ENCODE peak calls at places on chromosomes 6 and 20, in four cellular contexts. V, Y, P and N are unnamed samples.

GRCh38 chr6:129059650-129060049 is 176.7 kb downstream of the LAMA2 start:
- DNase-seq in V (no peak), P (no peak), Y (no peak), N (no peak)

GRCh38 chr6:137136065-137136464 is 37.4 kb downstream of the IL22RA2 start:
- DNase-seq in V (no peak), Y (no peak), P (no peak), N (no peak)

GRCh38 chr6:161031721-161032495 is 40.3 kb downstream of the MAP3K4 start:
- DNase-seq in P (no peak), V (peak), Y (no peak), N (no peak)

GRCh38 chr6:76275746-76276145 is 203.3 kb upstream of the IMPG1 start:
- DNase-seq in Y (no peak), P (no peak), V (no peak), N (peak)

GRCh38 chr20:62501801-62502495 is 26.2 kb upstream of the GATA5 start:
- DNase-seq in Y (no peak), P (peak), V (no peak), N (no peak)

GRCh38 chr6:138815797-138816528 is 20.1 kb downstream of the ECT2L start:
- DNase-seq in Y (peak), V (peak), P (no peak), N (peak)

GRCh38 chr6:35413911-35414310 is 38.2 kb upstream of the FANCE start:
- DNase-seq in V (no peak), P (no peak), Y (no peak), N (no peak)

GRCh38 chr20:61353261-61353995 is 101.4 kb downstream of the CDH4 start:
- DNase-seq in Y (no peak), V (no peak), P (no peak), N (no peak)

GRCh38 chr20:54103067-54103761 is 32.8 kb upstream of the BCAS1 start:
- DNase-seq in V (peak), Y (peak), P (no peak), N (peak)

GRCh38 chr6:169253745-169254238 is at the start of gene THBS2:
- DNase-seq in Y (no peak), V (no peak), P (no peak), N (no peak)

GRCh38 chr20:42276718-42277117 is 658.5 kb upstream of the CHD6 start:
- DNase-seq in V (no peak), Y (no peak), P (no peak), N (no peak)

GRCh38 chr6:6665505-6665904 is 77.0 kb downstream of the LY86 start:
- DNase-seq in V (no peak), P (no peak), Y (no peak), N (no peak)

GRCh38 chr6:6661191-6661590 is 72.7 kb downstream of the LY86 start:
- DNase-seq in V (no peak), P (no peak), Y (no peak), N (no peak)

GRCh38 chr6:6660339-6661045 is 72.0 kb downstream of the LY86 start:
- DNase-seq in Y (no peak), V (no peak), P (no peak), N (no peak)

GRCh38 chr6:6659600-6660327 is 71.2 kb downstream of the LY86 start:
- DNase-seq in Y (no peak), P (no peak), V (no peak), N (no peak)

GRCh38 chr6:6661684-6662083 is 73.2 kb downstream of the LY86 start:
- DNase-seq in V (peak), Y (no peak), P (no peak), N (no peak)
- TF ChIP-seq FOXK2 in V (no peak), Y (no peak), P (no peak), N (no peak)

GRCh38 chr20:48750376-48750775 is 77.4 kb downstream of the PREX1 start:
- DNase-seq in P (no peak), V (no peak), Y (no peak), N (no peak)
- TF ChIP-seq FOXK2 in P (no peak), V (no peak), Y (no peak), N (no peak)

DNA sequence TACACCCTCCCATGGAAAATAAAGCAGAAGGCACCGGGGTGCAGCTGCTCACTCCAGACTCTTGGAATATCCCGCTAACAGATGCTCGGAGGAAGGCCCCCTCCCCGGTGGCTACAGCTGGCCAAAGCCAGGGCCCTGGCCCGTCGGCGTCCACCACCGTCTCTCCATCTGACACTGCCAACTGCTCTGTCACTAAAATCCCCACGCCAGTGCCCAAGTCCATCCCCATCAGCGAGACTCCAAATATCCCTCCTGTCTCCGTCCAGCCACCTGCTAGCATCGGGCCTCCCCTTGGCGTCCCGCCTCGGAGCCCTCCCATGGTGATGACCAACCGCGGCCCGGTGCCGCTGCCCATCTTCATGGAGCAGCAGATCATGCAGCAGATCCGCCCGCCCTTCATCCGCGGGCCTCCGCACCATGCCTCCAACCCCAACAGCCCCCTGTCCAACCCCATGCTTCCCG is 143.8 kb downstream of the SOBP start:
- DNase-seq in P (no peak), V (no peak), Y (no peak), N (no peak)
- TF ChIP-seq FOXK2 in P (no peak), V (no peak), Y (no peak), N (no peak)

GRCh38 chr20:45999908-46000570 is 8.7 kb upstream of the MMP9 start:
- DNase-seq in Y (no peak), P (no peak), V (no peak), N (no peak)

GRCh38 chr20:45997187-45997586 is 11.5 kb upstream of the MMP9 start:
- DNase-seq in P (no peak), Y (no peak), V (no peak), N (no peak)

GRCh38 chr20:46000571-46001145 is 8.1 kb upstream of the MMP9 start:
- DNase-seq in Y (no peak), P (no peak), V (no peak), N (no peak)

GRCh38 chr20:45998761-45999160 is 9.9 kb upstream of the MMP9 start:
- DNase-seq in Y (no peak), V (no peak), P (no peak), N (no peak)

GRCh38 chr20:45998337-45998736 is 10.4 kb upstream of the MMP9 start:
- DNase-seq in Y (no peak), P (no peak), V (no peak), N (no peak)
- TF ChIP-seq FOXK2 in Y (no peak), P (no peak), V (no peak), N (no peak)